ENCODE peak calls at places on chromosomes 7 and 10, in nine cellular contexts. H is A549, P is prostate gland, W is HCT116, V is K562, Y is IMR-90, R is suprapubic skin, O is transverse colon, Q is ovary. X is an unnamed sample. For H3K9me3, the result is how much of the 10 kb centered on the place peaks cover.

GRCh38 chr10:33137356-33138007 is 179.5 kb upstream of the ITGB1 start:
- DNase-seq in V (no peak), Q (no peak), O (no peak), Y (no peak), R (no peak), P (no peak), H (no peak), W (no peak), X (no peak)

GRCh38 chr7:51070163-51070562 is 246.4 kb downstream of the COBL start:
- DNase-seq in Q (no peak), W (no peak), Y (no peak), R (no peak), P (no peak), H (no peak), V (no peak), O (no peak), X (no peak)

GRCh38 chr7:107563072-107563760 is 504 bp downstream of the COG5 start:
- DNase-seq in V (peak), Q (no peak), R (peak), P (no peak), W (peak), O (no peak), H (peak), Y (peak), X (no peak)

GRCh38 chr10:124744047-124744687 is at the start of gene FAM53B:
- DNase-seq in P (peak), V (peak), W (peak), H (peak), O (peak), Y (peak), Q (peak), R (peak), X (peak)

GRCh38 chr10:132096863-132097478 is 31.2 kb downstream of the JAKMIP3 start:
- DNase-seq in O (no peak), Y (no peak), W (no peak), R (no peak), P (no peak), V (no peak), Q (no peak), H (no peak), X (no peak)

GRCh38 chr10:102113261-102113955 is 6.8 kb downstream of the LDB1 start:
- DNase-seq in R (no peak), H (no peak), V (no peak), Y (no peak), W (no peak), Q (no peak), O (no peak), P (peak), X (no peak)

GRCh38 chr7:74320645-74321178 is 31.5 kb downstream of the CLIP2 start:
- DNase-seq in W (no peak), R (no peak), P (no peak), H (no peak), Q (no peak), O (peak), Y (no peak), V (peak), X (no peak)

GRCh38 chr7:70502117-70502516 is 629.8 kb upstream of the GALNT17 start:
- DNase-seq in H (no peak), Y (no peak), O (no peak), R (no peak), W (no peak), V (no peak), Q (no peak), P (no peak), X (no peak)

GRCh38 chr10:51109821-51110533 is 35.7 kb downstream of the PRKG1 start:
- DNase-seq in R (no peak), O (no peak), V (no peak), H (no peak), P (no peak), Q (no peak), Y (peak), W (no peak), X (no peak)

GRCh38 chr10:47322300-47323061 is at the start of gene GDF2:
- DNase-seq in Y (no peak), O (no peak), V (peak), W (no peak), H (no peak), Q (no peak), R (peak), P (no peak), X (no peak)

GRCh38 chr10:77496941-77497420 is 140.6 kb downstream of the KCNMA1 start:
- DNase-seq in Q (no peak), H (no peak), V (no peak), W (no peak), R (no peak), P (no peak), O (no peak), Y (peak), X (no peak)

GRCh38 chr7:22722596-22722995 is 4.4 kb upstream of the IL6 start:
- DNase-seq in R (no peak), W (no peak), Y (no peak), H (no peak), Q (no peak), O (no peak), P (no peak), V (no peak), X (no peak)

GRCh38 chr7:37986780-37987380 is 66.4 kb downstream of the EPDR1 start:
- DNase-seq in Q (no peak), R (no peak), H (no peak), Y (no peak), P (no peak), O (no peak), W (no peak), V (no peak), X (no peak)

GRCh38 chr7:92650391-92650790 is 60.2 kb upstream of the FAM133B start:
- DNase-seq in V (no peak), H (no peak), W (no peak), Q (no peak), O (no peak), Y (no peak), R (no peak), P (no peak), X (no peak)

GRCh38 chr10:131404886-131405285 is 93.4 kb upstream of the TCERG1L start:
- DNase-seq in V (no peak), P (no peak), H (no peak), Q (no peak), R (no peak), W (no peak), O (no peak), Y (no peak), X (no peak)

GRCh38 chr7:84022686-84023308 is 171.8 kb downstream of the SEMA3A start:
- DNase-seq in W (no peak), Y (peak), R (no peak), H (peak), Q (no peak), P (no peak), V (no peak), O (peak), X (no peak)

GRCh38 chr10:20714979-20715378 is 182.1 kb downstream of the NEBL start:
- DNase-seq in H (no peak), W (no peak), R (no peak), O (no peak), V (no peak), Y (no peak), P (no peak), Q (no peak), X (no peak)

GRCh38 chr7:128917061-128917460 is 6.6 kb upstream of the KCP start:
- DNase-seq in Q (no peak), H (no peak), R (peak), Y (no peak), W (no peak), O (no peak), V (no peak), P (no peak), X (no peak)

GRCh38 chr10:14578060-14578952 is 196.4 kb downstream of the FAM107B start:
- DNase-seq in V (no peak), W (no peak), H (peak), Q (no peak), Y (peak), O (no peak), R (no peak), P (no peak), X (no peak)

GRCh38 chr10:24952146-24952700 is at the start of gene PRTFDC1:
- DNase-seq in Y (no peak), Q (peak), V (peak), R (peak), O (peak), H (peak), W (no peak), P (peak), X (peak)

GRCh38 chr10:101444058-101444457 is 90.1 kb downstream of the BTRC start:
- DNase-seq in Y (peak), V (no peak), R (no peak), H (peak), W (no peak), O (no peak), P (no peak), Q (no peak), X (no peak)

GRCh38 chr10:130709415-130709814 is 573.2 kb downstream of the GLRX3 start:
- DNase-seq in H (no peak), W (no peak), Q (no peak), V (no peak), O (no peak), R (no peak), P (no peak), Y (no peak), X (no peak)

GRCh38 chr7:79199266-79199665 is 254.2 kb downstream of the MAGI2 start:
- DNase-seq in P (no peak), V (no peak), Q (no peak), R (no peak), Y (peak), H (no peak), O (no peak), W (no peak), X (no peak)

GRCh38 chr7:113142385-113143119 is 24.2 kb upstream of the SMIM30 start:
- DNase-seq in Q (no peak), Y (no peak), O (no peak), P (no peak), V (peak), H (no peak), R (no peak), W (no peak), X (no peak)

GRCh38 chr7:84512055-84512454 is 317.5 kb upstream of the SEMA3A start:
- DNase-seq in P (no peak), V (no peak), Y (no peak), H (no peak), W (no peak), R (no peak), Q (no peak), O (no peak), X (no peak)

GRCh38 chr7:106613861-106614560 is 46.9 kb downstream of the CCDC71L start:
- DNase-seq in R (no peak), V (no peak), P (no peak), Y (peak), Q (no peak), H (no peak), W (no peak), O (no peak), X (no peak)

GRCh38 chr7:124893140-124893810 is 36.4 kb downstream of the POT1 start:
- DNase-seq in H (no peak), W (no peak), Y (no peak), V (no peak), O (no peak), P (no peak), Q (no peak), R (no peak), X (no peak)

GRCh38 chr10:130986828-130987227 is 324.7 kb downstream of the TCERG1L start:
- DNase-seq in Q (no peak), R (no peak), V (no peak), O (no peak), Y (no peak), W (no peak), H (no peak), P (no peak), X (no peak)

GRCh38 chr10:78424721-78425120 is 391.1 kb downstream of the RPS24 start:
- DNase-seq in V (no peak), W (peak), P (no peak), R (no peak), Y (no peak), Q (no peak), H (peak), O (no peak), X (no peak)

GRCh38 chr7:14687777-14688176 is 214.8 kb downstream of the DGKB start:
- DNase-seq in H (no peak), Q (no peak), W (no peak), O (no peak), V (no peak), R (no peak), P (no peak), Y (no peak), X (no peak)

GRCh38 chr7:157568785-157569584 is 232.2 kb downstream of the DNAJB6 start:
- DNase-seq in W (no peak), Y (no peak), O (peak), H (no peak), R (no peak), Q (peak), V (no peak), P (peak), X (peak)

GRCh38 chr10:69965086-69965485 is 87.6 kb upstream of the MACROH2A2 start:
- DNase-seq in R (no peak), P (no peak), O (no peak), W (no peak), Q (no peak), H (no peak), Y (no peak), V (no peak), X (no peak)

GRCh38 chr10:117543245-117543998 is 876 bp downstream of the EMX2 start:
- DNase-seq in H (no peak), P (no peak), W (no peak), Q (peak), O (no peak), V (no peak), Y (no peak), R (peak), X (no peak)

DNA sequence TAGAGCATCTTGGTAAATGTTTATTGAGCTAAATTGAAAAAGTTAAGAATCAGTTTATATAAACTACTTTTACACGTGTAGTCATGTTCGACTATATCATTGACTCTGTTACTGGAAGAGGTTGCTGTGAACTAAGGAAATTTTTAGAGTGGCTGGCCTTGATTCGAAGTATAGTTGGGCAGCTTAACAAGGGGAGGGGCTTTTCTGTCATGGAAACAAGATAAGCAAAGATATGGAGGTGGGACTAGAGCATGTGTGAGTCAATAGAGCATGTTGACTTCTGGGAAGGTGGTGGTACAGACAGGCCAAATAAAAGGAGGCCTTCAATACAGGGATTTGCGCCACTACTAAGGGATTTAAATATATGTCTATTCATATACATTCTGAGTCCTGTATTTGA is 7.6 kb downstream of the ATP5F1C start:
- DNase-seq in R (no peak), W (no peak), O (no peak), Y (peak), P (no peak), V (peak), Q (no peak), H (no peak), X (no peak)
- TF ChIP-seq POLR2A in R (no peak), W (no peak), O (no peak), Y (no peak), P (no peak), V (no peak), Q (no peak), H (no peak), X (no peak)

DNA sequence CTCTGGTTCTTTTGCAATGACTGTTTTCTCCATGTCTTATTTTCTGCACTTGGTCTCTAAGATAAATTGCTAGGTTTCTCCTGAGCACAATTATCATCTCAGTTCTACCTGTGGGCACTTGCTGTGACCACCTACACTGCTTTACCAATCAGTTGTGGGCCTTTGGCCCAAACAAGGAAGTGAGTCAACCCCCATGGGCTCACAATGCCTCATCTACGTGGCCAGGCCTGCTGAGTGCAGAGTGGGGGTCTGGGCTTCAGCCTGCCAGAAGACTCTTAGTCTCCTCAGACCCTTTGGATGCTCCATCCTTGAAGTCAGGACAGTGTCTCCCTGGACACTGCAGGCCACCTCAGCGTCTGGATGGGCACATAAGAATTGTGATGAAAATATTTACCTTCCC is 20.3 kb downstream of the SCART1 start:
- DNase-seq in W (no peak), Q (no peak), V (no peak), O (no peak), P (no peak), Y (no peak), H (no peak), R (no peak), X (no peak)
- H3K9me3 ChIP-seq in W (under half), Q (under half), V (under half), O (under half), P (under half), Y (under half), H (under half), R (under half), X (under half)

GRCh38 chr10:63667596-63667995 is 146.4 kb downstream of the REEP3 start:
- DNase-seq in W (no peak), R (no peak), H (no peak), P (no peak), V (no peak), Q (no peak), Y (no peak), O (no peak), X (no peak)

GRCh38 chr10:63671317-63671937 is 150.2 kb downstream of the REEP3 start:
- DNase-seq in Y (peak), H (no peak), W (no peak), R (no peak), P (no peak), Q (no peak), V (no peak), O (no peak), X (no peak)

GRCh38 chr10:63672491-63672890 is 151.3 kb downstream of the REEP3 start:
- DNase-seq in Y (no peak), P (no peak), O (no peak), W (no peak), V (no peak), R (no peak), Q (no peak), H (no peak), X (no peak)

GRCh38 chr10:63668081-63668480 is 146.9 kb downstream of the REEP3 start:
- DNase-seq in V (no peak), H (no peak), Q (no peak), R (no peak), O (no peak), W (no peak), P (no peak), Y (no peak), X (no peak)

DNA sequence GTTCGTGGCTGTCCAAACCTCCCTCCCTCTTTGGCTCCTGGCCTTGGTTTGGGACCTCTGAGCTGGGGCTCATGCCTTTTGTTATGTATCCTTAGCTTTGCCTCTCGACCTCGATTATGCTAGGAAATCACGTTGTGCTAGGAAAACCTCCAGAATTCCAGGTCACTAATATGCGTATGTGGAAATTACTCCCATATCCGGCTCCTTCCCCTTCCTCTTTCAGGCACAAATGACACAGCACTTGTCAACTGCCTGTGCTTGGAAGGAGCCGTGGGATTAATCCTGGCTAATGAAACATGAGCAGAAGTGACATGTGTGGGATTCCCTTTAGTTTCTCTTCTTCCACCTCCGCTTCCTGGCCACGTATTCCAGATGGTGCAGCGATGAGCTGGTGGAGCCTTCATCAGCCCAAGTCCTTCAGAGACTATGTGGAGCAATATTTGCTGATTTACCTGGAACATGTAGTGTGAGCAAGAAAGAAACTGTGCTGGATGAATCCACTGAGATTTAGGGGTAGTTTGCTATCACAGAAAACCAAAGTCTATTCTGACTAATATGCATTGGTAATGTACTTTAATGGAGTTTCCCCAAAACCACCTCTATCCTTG is 149.2 kb downstream of the REEP3 start:
- DNase-seq in W (no peak), P (no peak), Q (no peak), V (no peak), H (no peak), O (no peak), Y (no peak), R (no peak), X (peak)
- TF ChIP-seq POLR2A in W (no peak), P (no peak), Q (no peak), V (no peak), H (no peak), O (no peak), Y (no peak), R (no peak), X (no peak)

GRCh38 chr10:83541096-83541495 is 598.2 kb upstream of the GHITM start:
- DNase-seq in Y (no peak), Q (no peak), H (no peak), O (no peak), W (no peak), V (no peak), R (no peak), P (no peak), X (no peak)

GRCh38 chr10:83538047-83538446 is 601.3 kb upstream of the GHITM start:
- DNase-seq in P (no peak), V (no peak), O (no peak), Y (no peak), H (no peak), W (no peak), R (no peak), Q (no peak), X (no peak)

GRCh38 chr10:83542774-83543291 is 596.5 kb upstream of the GHITM start:
- DNase-seq in Y (no peak), O (no peak), H (no peak), Q (no peak), P (no peak), R (no peak), V (no peak), W (no peak), X (peak)

GRCh38 chr10:83536426-83536825 is 602.9 kb upstream of the GHITM start:
- DNase-seq in R (no peak), Q (no peak), Y (no peak), O (no peak), P (no peak), V (no peak), W (no peak), H (no peak), X (no peak)

DNA sequence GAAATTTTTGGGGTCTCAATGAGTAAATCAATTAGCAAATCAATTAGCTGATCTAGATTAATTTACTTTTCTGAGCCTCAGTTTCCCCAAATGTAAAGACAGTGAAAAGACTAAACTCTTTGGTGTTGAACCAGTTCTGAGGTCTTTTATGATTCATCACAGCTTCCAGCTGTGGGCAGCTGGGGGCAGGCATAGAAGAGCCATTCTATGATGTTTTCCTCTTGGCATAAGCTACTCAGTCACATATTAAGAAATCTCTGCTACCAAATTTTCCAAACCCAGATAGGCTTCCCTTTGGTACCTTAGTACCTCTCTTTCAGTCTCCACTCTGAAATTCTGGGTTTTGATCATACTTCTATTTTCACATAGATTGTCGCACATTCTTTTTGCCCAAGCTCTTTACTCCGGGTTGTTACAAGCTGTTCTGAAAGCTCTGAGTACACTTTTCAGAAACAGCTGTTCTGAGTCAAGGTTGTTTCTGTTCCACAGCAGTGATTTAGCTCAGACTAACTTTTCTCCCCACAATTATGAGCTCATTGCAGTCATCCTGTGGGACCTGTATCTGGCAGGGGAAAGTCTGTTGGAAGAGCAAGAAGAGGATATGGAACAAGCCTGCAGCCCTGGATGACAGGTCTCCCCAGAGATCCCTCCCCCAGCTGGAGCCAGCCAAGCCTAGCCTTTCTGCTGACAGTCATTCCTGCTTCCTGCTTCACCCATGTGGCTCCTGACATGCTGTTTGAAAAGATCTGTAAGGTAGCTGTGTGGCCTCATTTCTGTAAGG is 599.6 kb upstream of the GHITM start:
- DNase-seq in Q (peak), W (no peak), O (peak), P (no peak), Y (no peak), H (no peak), R (no peak), V (no peak), X (peak)
- H3K9me3 ChIP-seq in Q (under half), W (under half), O (under half), P (under half), Y (under half), H (under half), R (under half), V (under half), X (under half)